ENCODE peak calls at places on chromosomes 6 and 20, in six cellular contexts. One of them, this sample, is unnamed.

GRCh38 chr6:118283759-118284158 is 264.3 kb upstream of the PLN start:
- DNase-seq in IMR-90: peak
- DNase-seq in adrenal gland: peak
- DNase-seq in heart left ventricle: no peak
- DNase-seq in body of pancreas: peak
- DNase-seq in HCT116: peak
- DNase-seq in this sample: peak

GRCh38 chr6:168158280-168158979 is 79.4 kb upstream of the FRMD1 start:
- DNase-seq in IMR-90: no peak
- DNase-seq in adrenal gland: no peak
- DNase-seq in heart left ventricle: no peak
- DNase-seq in body of pancreas: no peak
- DNase-seq in HCT116: no peak
- DNase-seq in this sample: no peak

GRCh38 chr6:48101277-48101676 is 9.7 kb downstream of the PTCHD4 start:
- DNase-seq in IMR-90: no peak
- DNase-seq in adrenal gland: no peak
- DNase-seq in heart left ventricle: no peak
- DNase-seq in body of pancreas: no peak
- DNase-seq in HCT116: no peak
- DNase-seq in this sample: peak

GRCh38 chr6:163904161-163904560 is 489.6 kb downstream of the QKI start:
- DNase-seq in IMR-90: peak
- DNase-seq in adrenal gland: no peak
- DNase-seq in heart left ventricle: no peak
- DNase-seq in body of pancreas: no peak
- DNase-seq in HCT116: no peak
- DNase-seq in this sample: no peak

GRCh38 chr6:161548713-161549112 is 274.9 kb upstream of the AGPAT4 start:
- DNase-seq in IMR-90: no peak
- DNase-seq in adrenal gland: no peak
- DNase-seq in heart left ventricle: no peak
- DNase-seq in body of pancreas: no peak
- DNase-seq in HCT116: no peak
- DNase-seq in this sample: no peak

GRCh38 chr6:11166948-11167347 is 55.4 kb upstream of the ERVFRD-1 start:
- DNase-seq in IMR-90: no peak
- DNase-seq in adrenal gland: no peak
- DNase-seq in heart left ventricle: no peak
- DNase-seq in body of pancreas: no peak
- DNase-seq in HCT116: no peak
- DNase-seq in this sample: no peak

GRCh38 chr6:137968901-137969300 is 101.8 kb downstream of the TNFAIP3 start:
- DNase-seq in IMR-90: no peak
- DNase-seq in adrenal gland: no peak
- DNase-seq in heart left ventricle: no peak
- DNase-seq in body of pancreas: no peak
- DNase-seq in HCT116: no peak
- DNase-seq in this sample: peak

GRCh38 chr6:35128496-35128895 is 12.6 kb downstream of the TCP11 start:
- DNase-seq in IMR-90: peak
- DNase-seq in adrenal gland: no peak
- DNase-seq in heart left ventricle: no peak
- DNase-seq in body of pancreas: no peak
- DNase-seq in HCT116: no peak
- DNase-seq in this sample: no peak

GRCh38 chr6:107679457-107679856 is 144.7 kb downstream of the SCML4 start:
- DNase-seq in IMR-90: peak
- DNase-seq in adrenal gland: peak
- DNase-seq in heart left ventricle: no peak
- DNase-seq in body of pancreas: no peak
- DNase-seq in HCT116: no peak
- DNase-seq in this sample: peak

GRCh38 chr20:4081396-4081795 is 66.0 kb upstream of the RNF24 start:
- DNase-seq in IMR-90: no peak
- DNase-seq in adrenal gland: no peak
- DNase-seq in heart left ventricle: no peak
- DNase-seq in body of pancreas: no peak
- DNase-seq in HCT116: no peak
- DNase-seq in this sample: no peak

GRCh38 chr6:36514554-36515456 is 32.5 kb downstream of the STK38 start:
- DNase-seq in IMR-90: no peak
- DNase-seq in adrenal gland: no peak
- DNase-seq in heart left ventricle: no peak
- DNase-seq in body of pancreas: peak
- DNase-seq in HCT116: no peak
- DNase-seq in this sample: no peak

GRCh38 chr20:20685635-20686034 is 26.8 kb downstream of the RALGAPA2 start:
- DNase-seq in IMR-90: no peak
- DNase-seq in adrenal gland: no peak
- DNase-seq in heart left ventricle: no peak
- DNase-seq in body of pancreas: no peak
- DNase-seq in HCT116: no peak
- DNase-seq in this sample: no peak

GRCh38 chr6:47254906-47255305 is 54.8 kb downstream of the TNFRSF21 start:
- DNase-seq in IMR-90: no peak
- DNase-seq in adrenal gland: no peak
- DNase-seq in heart left ventricle: no peak
- DNase-seq in body of pancreas: no peak
- DNase-seq in HCT116: no peak
- DNase-seq in this sample: no peak

GRCh38 chr6:89144358-89145041 is 1.4 kb upstream of the PM20D2 start:
- DNase-seq in IMR-90: no peak
- DNase-seq in adrenal gland: no peak
- DNase-seq in heart left ventricle: no peak
- DNase-seq in body of pancreas: no peak
- DNase-seq in HCT116: no peak
- DNase-seq in this sample: peak

GRCh38 chr20:52945268-52945667 is 26.9 kb upstream of the TSHZ2 start:
- DNase-seq in IMR-90: no peak
- DNase-seq in adrenal gland: no peak
- DNase-seq in heart left ventricle: no peak
- DNase-seq in body of pancreas: no peak
- DNase-seq in HCT116: no peak
- DNase-seq in this sample: no peak

GRCh38 chr20:15708984-15709598 is 864.2 kb downstream of the KIF16B start:
- DNase-seq in IMR-90: no peak
- DNase-seq in adrenal gland: peak
- DNase-seq in heart left ventricle: peak
- DNase-seq in body of pancreas: peak
- DNase-seq in HCT116: no peak
- DNase-seq in this sample: peak

GRCh38 chr6:110217255-110217654 is 37.0 kb downstream of the CDC40 start:
- DNase-seq in IMR-90: peak
- DNase-seq in adrenal gland: no peak
- DNase-seq in heart left ventricle: no peak
- DNase-seq in body of pancreas: no peak
- DNase-seq in HCT116: no peak
- DNase-seq in this sample: no peak

GRCh38 chr20:43983359-43983758 is 68.7 kb downstream of the TOX2 start:
- DNase-seq in IMR-90: no peak
- DNase-seq in adrenal gland: no peak
- DNase-seq in heart left ventricle: no peak
- DNase-seq in body of pancreas: no peak
- DNase-seq in HCT116: no peak
- DNase-seq in this sample: peak

GRCh38 chr20:24469116-24470030 is at the start of gene SYNDIG1:
- DNase-seq in IMR-90: no peak
- DNase-seq in adrenal gland: no peak
- DNase-seq in heart left ventricle: no peak
- DNase-seq in body of pancreas: no peak
- DNase-seq in HCT116: no peak
- DNase-seq in this sample: no peak

GRCh38 chr6:152118224-152118623 is 310.7 kb downstream of the ESR1 start:
- DNase-seq in IMR-90: no peak
- DNase-seq in adrenal gland: no peak
- DNase-seq in heart left ventricle: no peak
- DNase-seq in body of pancreas: no peak
- DNase-seq in HCT116: no peak
- DNase-seq in this sample: no peak

GRCh38 chr6:6346427-6346826 is 26.0 kb upstream of the F13A1 start:
- DNase-seq in IMR-90: no peak
- DNase-seq in adrenal gland: no peak
- DNase-seq in heart left ventricle: no peak
- DNase-seq in body of pancreas: no peak
- DNase-seq in HCT116: no peak
- DNase-seq in this sample: no peak

GRCh38 chr6:6348251-6348650 is 27.8 kb upstream of the F13A1 start:
- DNase-seq in IMR-90: no peak
- DNase-seq in adrenal gland: no peak
- DNase-seq in heart left ventricle: no peak
- DNase-seq in body of pancreas: no peak
- DNase-seq in HCT116: no peak
- DNase-seq in this sample: peak

GRCh38 chr6:6352772-6353171 is 32.3 kb upstream of the F13A1 start:
- DNase-seq in IMR-90: no peak
- DNase-seq in adrenal gland: no peak
- DNase-seq in heart left ventricle: no peak
- DNase-seq in body of pancreas: no peak
- DNase-seq in HCT116: no peak
- DNase-seq in this sample: no peak

DNA sequence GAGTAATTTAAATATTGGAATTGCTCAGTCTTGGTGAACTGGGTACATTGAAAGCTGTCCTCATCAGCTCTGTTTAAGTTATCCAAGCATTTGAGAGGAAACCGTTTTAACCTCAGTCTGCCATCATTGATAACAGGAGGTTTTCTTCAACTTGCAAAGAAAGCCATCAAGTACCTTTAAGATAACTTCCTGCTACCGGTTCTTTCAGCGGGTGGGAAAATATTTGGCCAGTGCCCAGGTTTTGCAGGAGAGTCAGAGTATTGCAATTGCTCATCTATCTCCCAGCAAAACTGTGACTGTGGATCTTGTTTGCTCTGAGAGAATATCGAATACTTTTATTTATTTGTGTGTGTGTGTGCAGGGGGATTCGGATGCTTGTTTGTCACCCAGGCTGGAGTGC is 31.2 kb upstream of the F13A1 start:
- DNase-seq in IMR-90: no peak
- DNase-seq in adrenal gland: no peak
- DNase-seq in heart left ventricle: no peak
- DNase-seq in body of pancreas: no peak
- DNase-seq in HCT116: no peak
- DNase-seq in this sample: no peak
- H3K4me3 ChIP-seq in IMR-90: no peak
- H3K4me3 ChIP-seq in adrenal gland: no peak
- H3K4me3 ChIP-seq in heart left ventricle: no peak
- H3K4me3 ChIP-seq in body of pancreas: no peak
- H3K4me3 ChIP-seq in HCT116: no peak
- H3K4me3 ChIP-seq in this sample: no peak

GRCh38 chr6:13814176-13814937 is at the start of gene MCUR1:
- DNase-seq in IMR-90: peak
- DNase-seq in adrenal gland: peak
- DNase-seq in heart left ventricle: peak
- DNase-seq in body of pancreas: peak
- DNase-seq in HCT116: peak
- DNase-seq in this sample: peak
- TF ChIP-seq POLR2A in IMR-90: peak
- TF ChIP-seq POLR2A in adrenal gland: peak
- TF ChIP-seq POLR2A in heart left ventricle: peak
- TF ChIP-seq POLR2A in body of pancreas: peak
- TF ChIP-seq POLR2A in HCT116: peak
- TF ChIP-seq POLR2A in this sample: peak

DNA sequence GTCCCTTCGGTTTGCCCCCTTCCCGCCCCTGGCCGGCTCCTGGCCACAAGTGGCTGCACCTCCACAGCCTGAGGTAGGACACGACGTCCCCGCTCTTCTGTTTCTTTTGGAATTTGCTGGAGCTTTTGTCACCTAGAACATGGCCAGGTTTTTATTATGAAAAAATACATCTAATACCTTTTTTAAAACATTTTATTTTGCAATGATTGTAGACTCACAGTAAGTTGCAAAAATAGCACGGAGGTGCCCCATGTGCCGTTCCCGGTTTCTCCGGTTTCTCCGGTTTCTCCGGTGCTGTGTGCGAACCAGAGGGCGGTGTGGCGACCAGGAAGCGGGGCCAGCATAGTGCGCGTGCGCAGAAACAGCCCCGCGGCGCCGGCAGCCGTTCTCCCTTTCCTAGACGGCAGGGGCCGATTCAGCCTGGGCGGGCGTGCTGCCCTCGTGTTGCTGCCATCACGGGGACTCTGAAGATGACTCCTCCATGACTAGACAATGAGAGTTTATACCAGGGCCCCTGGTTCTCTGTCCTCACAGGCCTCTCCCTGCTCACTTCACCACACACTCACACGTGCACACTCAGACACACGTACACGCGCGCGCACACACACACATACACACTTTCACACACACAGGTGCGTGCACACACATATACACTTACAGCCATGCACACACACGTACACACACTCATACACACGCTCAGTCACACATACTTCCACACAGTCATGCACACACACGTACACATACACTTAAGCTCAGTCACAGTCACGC is 102.1 kb downstream of the TMEM242 start:
- DNase-seq in IMR-90: peak
- DNase-seq in adrenal gland: peak
- DNase-seq in heart left ventricle: peak
- DNase-seq in body of pancreas: peak
- DNase-seq in HCT116: peak
- DNase-seq in this sample: peak
- TF ChIP-seq CTCF in IMR-90: no peak
- TF ChIP-seq CTCF in adrenal gland: no peak
- TF ChIP-seq CTCF in heart left ventricle: peak
- TF ChIP-seq CTCF in body of pancreas: no peak
- TF ChIP-seq CTCF in HCT116: no peak
- TF ChIP-seq CTCF in this sample: no peak

GRCh38 chr20:41046716-41047115 is 18.1 kb downstream of the TOP1 start:
- DNase-seq in IMR-90: peak
- DNase-seq in adrenal gland: no peak
- DNase-seq in heart left ventricle: no peak
- DNase-seq in body of pancreas: no peak
- DNase-seq in HCT116: no peak
- DNase-seq in this sample: peak

GRCh38 chr20:41048475-41049242 is 20.0 kb downstream of the TOP1 start:
- DNase-seq in IMR-90: no peak
- DNase-seq in adrenal gland: no peak
- DNase-seq in heart left ventricle: no peak
- DNase-seq in body of pancreas: no peak
- DNase-seq in HCT116: no peak
- DNase-seq in this sample: peak

GRCh38 chr20:41047279-41047974 is 18.8 kb downstream of the TOP1 start:
- DNase-seq in IMR-90: no peak
- DNase-seq in adrenal gland: no peak
- DNase-seq in heart left ventricle: no peak
- DNase-seq in body of pancreas: no peak
- DNase-seq in HCT116: no peak
- DNase-seq in this sample: no peak

GRCh38 chr20:41049451-41049850 is 20.8 kb downstream of the TOP1 start:
- DNase-seq in IMR-90: no peak
- DNase-seq in adrenal gland: no peak
- DNase-seq in heart left ventricle: no peak
- DNase-seq in body of pancreas: no peak
- DNase-seq in HCT116: no peak
- DNase-seq in this sample: no peak

DNA sequence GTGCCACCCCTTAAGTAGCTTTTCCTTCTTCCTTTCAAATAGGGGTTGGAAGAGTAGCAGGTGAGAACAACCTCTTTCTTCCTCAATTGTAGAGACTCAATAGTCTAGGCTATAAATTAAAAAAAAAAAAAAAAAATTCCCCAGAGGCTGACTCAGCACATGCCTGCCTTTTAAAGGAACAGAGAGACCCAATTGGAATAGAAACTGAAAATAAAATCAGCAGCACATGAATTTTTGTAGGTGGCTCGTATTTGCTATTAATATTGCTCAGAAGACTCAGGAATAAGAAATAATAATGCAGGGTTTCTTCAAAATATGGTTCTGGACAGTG is 19.3 kb downstream of the TOP1 start:
- DNase-seq in IMR-90: no peak
- DNase-seq in adrenal gland: no peak
- DNase-seq in heart left ventricle: no peak
- DNase-seq in body of pancreas: no peak
- DNase-seq in HCT116: no peak
- DNase-seq in this sample: peak
- H3K4me3 ChIP-seq in IMR-90: no peak
- H3K4me3 ChIP-seq in adrenal gland: no peak
- H3K4me3 ChIP-seq in heart left ventricle: peak
- H3K4me3 ChIP-seq in body of pancreas: no peak
- H3K4me3 ChIP-seq in HCT116: no peak
- H3K4me3 ChIP-seq in this sample: no peak